ENCODE peak calls at places on chromosomes 7 and 10, in five cellular contexts. One of them, this sample, is unnamed.

GRCh38 chr7:40983106-40983505 is 719.8 kb downstream of the INHBA start:
- DNase-seq in cardiac muscle cell: no peak
- DNase-seq in stomach: no peak
- DNase-seq in MM.1S: no peak
- DNase-seq in adrenal gland: no peak
- DNase-seq in this sample: peak

GRCh38 chr10:125123363-125124113 is 36.8 kb downstream of the CTBP2 start:
- DNase-seq in cardiac muscle cell: no peak
- DNase-seq in adrenal gland: peak
- DNase-seq in stomach: peak
- DNase-seq in MM.1S: no peak
- DNase-seq in this sample: peak

GRCh38 chr7:123275036-123275753 is 75.4 kb upstream of the SLC13A1 start:
- DNase-seq in cardiac muscle cell: no peak
- DNase-seq in stomach: no peak
- DNase-seq in adrenal gland: no peak
- DNase-seq in MM.1S: no peak
- DNase-seq in this sample: peak

GRCh38 chr7:107946881-107947280 is 55.9 kb downstream of the DLD start:
- DNase-seq in MM.1S: no peak
- DNase-seq in cardiac muscle cell: no peak
- DNase-seq in stomach: no peak
- DNase-seq in adrenal gland: no peak
- DNase-seq in this sample: no peak

GRCh38 chr10:20897146-20897834 is at the start of gene NEBL:
- DNase-seq in stomach: no peak
- DNase-seq in MM.1S: no peak
- DNase-seq in adrenal gland: no peak
- DNase-seq in cardiac muscle cell: peak
- DNase-seq in this sample: peak

GRCh38 chr7:105838273-105839141 is 37.9 kb downstream of the ATXN7L1 start:
- DNase-seq in cardiac muscle cell: peak
- DNase-seq in adrenal gland: no peak
- DNase-seq in stomach: peak
- DNase-seq in MM.1S: no peak
- DNase-seq in this sample: peak

GRCh38 chr10:12237265-12238220 is 41.6 kb downstream of the CDC123 start:
- DNase-seq in MM.1S: no peak
- DNase-seq in adrenal gland: no peak
- DNase-seq in stomach: no peak
- DNase-seq in cardiac muscle cell: no peak
- DNase-seq in this sample: no peak

GRCh38 chr7:73703985-73704639 is 15.4 kb downstream of the STX1A start:
- DNase-seq in MM.1S: no peak
- DNase-seq in stomach: peak
- DNase-seq in adrenal gland: peak
- DNase-seq in cardiac muscle cell: peak
- DNase-seq in this sample: peak

GRCh38 chr10:15122477-15123030 is 25.4 kb downstream of the RPP38 start:
- DNase-seq in stomach: no peak
- DNase-seq in cardiac muscle cell: no peak
- DNase-seq in MM.1S: peak
- DNase-seq in adrenal gland: no peak
- DNase-seq in this sample: peak

GRCh38 chr7:95141755-95142154 is 182.6 kb downstream of the PON1 start:
- DNase-seq in adrenal gland: no peak
- DNase-seq in cardiac muscle cell: no peak
- DNase-seq in MM.1S: no peak
- DNase-seq in stomach: no peak
- DNase-seq in this sample: peak

GRCh38 chr10:108244443-108245228 is 1080.1 kb upstream of the SORCS1 start:
- DNase-seq in cardiac muscle cell: no peak
- DNase-seq in stomach: no peak
- DNase-seq in adrenal gland: no peak
- DNase-seq in MM.1S: no peak
- DNase-seq in this sample: no peak

GRCh38 chr7:73350311-73351068 is 22.5 kb downstream of the FKBP6 start:
- DNase-seq in adrenal gland: no peak
- DNase-seq in stomach: no peak
- DNase-seq in MM.1S: no peak
- DNase-seq in cardiac muscle cell: no peak
- DNase-seq in this sample: no peak

GRCh38 chr7:133434246-133434865 is 181.5 kb downstream of the EXOC4 start:
- DNase-seq in adrenal gland: no peak
- DNase-seq in MM.1S: peak
- DNase-seq in stomach: no peak
- DNase-seq in cardiac muscle cell: no peak
- DNase-seq in this sample: peak

GRCh38 chr7:142832452-142832851 is 22.4 kb upstream of the EPHB6 start:
- DNase-seq in cardiac muscle cell: no peak
- DNase-seq in stomach: no peak
- DNase-seq in adrenal gland: no peak
- DNase-seq in MM.1S: no peak
- DNase-seq in this sample: peak

GRCh38 chr10:3904419-3904975 is 119.5 kb upstream of the KLF6 start:
- DNase-seq in stomach: no peak
- DNase-seq in cardiac muscle cell: no peak
- DNase-seq in adrenal gland: no peak
- DNase-seq in MM.1S: no peak
- DNase-seq in this sample: no peak

GRCh38 chr10:128115356-128115755 is 10.9 kb downstream of the MKI67 start:
- DNase-seq in stomach: no peak
- DNase-seq in MM.1S: no peak
- DNase-seq in cardiac muscle cell: no peak
- DNase-seq in adrenal gland: no peak
- DNase-seq in this sample: no peak

GRCh38 chr7:116290740-116291139 is 80.4 kb downstream of the TES start:
- DNase-seq in cardiac muscle cell: no peak
- DNase-seq in adrenal gland: no peak
- DNase-seq in MM.1S: no peak
- DNase-seq in stomach: no peak
- DNase-seq in this sample: no peak

GRCh38 chr7:50584793-50585399 is 19.7 kb upstream of the DDC start:
- DNase-seq in cardiac muscle cell: no peak
- DNase-seq in adrenal gland: no peak
- DNase-seq in stomach: no peak
- DNase-seq in MM.1S: no peak
- DNase-seq in this sample: no peak

GRCh38 chr7:28407643-28408042 is 4.7 kb upstream of the CREB5 start:
- DNase-seq in cardiac muscle cell: no peak
- DNase-seq in adrenal gland: no peak
- DNase-seq in MM.1S: no peak
- DNase-seq in stomach: no peak
- DNase-seq in this sample: peak

GRCh38 chr10:132898391-132899053 is 43.8 kb downstream of the CFAP46 start:
- DNase-seq in adrenal gland: no peak
- DNase-seq in cardiac muscle cell: no peak
- DNase-seq in stomach: no peak
- DNase-seq in MM.1S: no peak
- DNase-seq in this sample: no peak

GRCh38 chr7:28448708-28449107 is 36.4 kb downstream of the CREB5 start:
- DNase-seq in adrenal gland: no peak
- DNase-seq in stomach: no peak
- DNase-seq in MM.1S: no peak
- DNase-seq in cardiac muscle cell: no peak
- DNase-seq in this sample: no peak

GRCh38 chr7:29807179-29807841 is 1.0 kb downstream of the WIPF3 start:
- DNase-seq in stomach: peak
- DNase-seq in cardiac muscle cell: peak
- DNase-seq in MM.1S: no peak
- DNase-seq in adrenal gland: peak
- DNase-seq in this sample: no peak

GRCh38 chr7:157129200-157129599 is 9.5 kb upstream of the UBE3C start:
- DNase-seq in cardiac muscle cell: no peak
- DNase-seq in stomach: no peak
- DNase-seq in MM.1S: no peak
- DNase-seq in adrenal gland: no peak
- DNase-seq in this sample: no peak

GRCh38 chr7:50962962-50963374 is 180.3 kb upstream of the GRB10 start:
- DNase-seq in adrenal gland: peak
- DNase-seq in stomach: peak
- DNase-seq in cardiac muscle cell: no peak
- DNase-seq in MM.1S: no peak
- DNase-seq in this sample: peak

GRCh38 chr10:93445097-93445960 is 36.8 kb downstream of the MYOF start:
- DNase-seq in stomach: peak
- DNase-seq in cardiac muscle cell: peak
- DNase-seq in adrenal gland: peak
- DNase-seq in MM.1S: no peak
- DNase-seq in this sample: peak

GRCh38 chr7:80330434-80330833 is 181.4 kb downstream of the GNAT3 start:
- DNase-seq in stomach: no peak
- DNase-seq in adrenal gland: no peak
- DNase-seq in cardiac muscle cell: no peak
- DNase-seq in MM.1S: no peak
- DNase-seq in this sample: peak

GRCh38 chr10:29865700-29866355 is 193.6 kb downstream of the JCAD start:
- DNase-seq in MM.1S: no peak
- DNase-seq in cardiac muscle cell: peak
- DNase-seq in stomach: no peak
- DNase-seq in adrenal gland: no peak
- DNase-seq in this sample: no peak

GRCh38 chr10:3761916-3762708 is 22.9 kb downstream of the KLF6 start:
- DNase-seq in MM.1S: no peak
- DNase-seq in adrenal gland: no peak
- DNase-seq in cardiac muscle cell: no peak
- DNase-seq in stomach: no peak
- DNase-seq in this sample: peak

GRCh38 chr7:82247814-82248433 is 195.7 kb downstream of the CACNA2D1 start:
- DNase-seq in MM.1S: peak
- DNase-seq in stomach: no peak
- DNase-seq in adrenal gland: no peak
- DNase-seq in cardiac muscle cell: no peak
- DNase-seq in this sample: no peak
- TF ChIP-seq CTCF in MM.1S: peak
- TF ChIP-seq CTCF in stomach: no peak
- TF ChIP-seq CTCF in adrenal gland: peak
- TF ChIP-seq CTCF in cardiac muscle cell: peak
- TF ChIP-seq CTCF in this sample: peak

GRCh38 chr10:49610735-49611165 is 640 bp downstream of the SLC18A3 start:
- DNase-seq in adrenal gland: no peak
- DNase-seq in cardiac muscle cell: peak
- DNase-seq in stomach: no peak
- DNase-seq in MM.1S: no peak
- DNase-seq in this sample: no peak
- H3K4me3 ChIP-seq in adrenal gland: no peak
- H3K4me3 ChIP-seq in cardiac muscle cell: peak
- H3K4me3 ChIP-seq in stomach: no peak
- H3K4me3 ChIP-seq in MM.1S: no peak
- H3K4me3 ChIP-seq in this sample: no peak

GRCh38 chr10:119348516-119349240 is 141.3 kb downstream of the GRK5 start:
- DNase-seq in MM.1S: no peak
- DNase-seq in stomach: no peak
- DNase-seq in cardiac muscle cell: no peak
- DNase-seq in adrenal gland: no peak
- DNase-seq in this sample: peak
- TF ChIP-seq CTCF in MM.1S: no peak
- TF ChIP-seq CTCF in stomach: no peak
- TF ChIP-seq CTCF in cardiac muscle cell: peak
- TF ChIP-seq CTCF in adrenal gland: peak
- TF ChIP-seq CTCF in this sample: peak

GRCh38 chr10:78129211-78129610 is 95.5 kb downstream of the RPS24 start:
- DNase-seq in MM.1S: no peak
- DNase-seq in cardiac muscle cell: no peak
- DNase-seq in adrenal gland: no peak
- DNase-seq in stomach: no peak
- DNase-seq in this sample: no peak

GRCh38 chr10:78121801-78122200 is 88.1 kb downstream of the RPS24 start:
- DNase-seq in stomach: no peak
- DNase-seq in MM.1S: no peak
- DNase-seq in adrenal gland: no peak
- DNase-seq in cardiac muscle cell: no peak
- DNase-seq in this sample: no peak

DNA sequence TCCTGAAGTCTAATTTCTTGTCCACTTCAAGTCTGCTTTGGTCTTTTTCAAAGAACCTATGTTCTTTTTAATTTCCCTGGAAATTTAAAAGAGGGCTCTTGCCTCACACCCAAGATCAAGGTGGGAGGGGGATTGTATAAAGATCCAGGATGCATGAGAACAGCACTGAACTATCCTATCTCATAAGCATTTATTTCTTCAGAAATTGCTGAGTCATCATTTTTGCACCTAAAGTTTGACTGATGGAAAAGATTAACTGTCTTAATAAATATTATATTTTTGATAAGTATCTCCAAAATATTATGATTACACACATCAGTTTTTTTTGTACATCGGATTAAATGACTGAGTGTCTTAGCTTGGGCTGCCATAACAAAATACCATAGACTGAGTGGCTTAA is 90.5 kb downstream of the RPS24 start:
- DNase-seq in cardiac muscle cell: no peak
- DNase-seq in MM.1S: no peak
- DNase-seq in adrenal gland: no peak
- DNase-seq in stomach: no peak
- DNase-seq in this sample: no peak
- H3K4me3 ChIP-seq in cardiac muscle cell: no peak
- H3K4me3 ChIP-seq in MM.1S: no peak
- H3K4me3 ChIP-seq in adrenal gland: no peak
- H3K4me3 ChIP-seq in stomach: no peak
- H3K4me3 ChIP-seq in this sample: no peak

GRCh38 chr7:121330053-121330833 is 1.4 kb downstream of the WNT16 start:
- DNase-seq in MM.1S: no peak
- DNase-seq in cardiac muscle cell: peak
- DNase-seq in stomach: no peak
- DNase-seq in adrenal gland: no peak
- DNase-seq in this sample: no peak
- TF ChIP-seq CTCF in MM.1S: no peak
- TF ChIP-seq CTCF in cardiac muscle cell: no peak
- TF ChIP-seq CTCF in stomach: no peak
- TF ChIP-seq CTCF in adrenal gland: no peak
- TF ChIP-seq CTCF in this sample: no peak

GRCh38 chr10:121853950-121854349 is 73.9 kb downstream of the ATE1 start:
- DNase-seq in adrenal gland: no peak
- DNase-seq in stomach: no peak
- DNase-seq in cardiac muscle cell: no peak
- DNase-seq in MM.1S: no peak
- DNase-seq in this sample: no peak
- H3K4me3 ChIP-seq in adrenal gland: no peak
- H3K4me3 ChIP-seq in stomach: no peak
- H3K4me3 ChIP-seq in cardiac muscle cell: no peak
- H3K4me3 ChIP-seq in MM.1S: no peak
- H3K4me3 ChIP-seq in this sample: no peak

GRCh38 chr10:118615888-118616287 is 20.4 kb upstream of the PRLHR start:
- DNase-seq in stomach: no peak
- DNase-seq in cardiac muscle cell: no peak
- DNase-seq in adrenal gland: no peak
- DNase-seq in MM.1S: no peak
- DNase-seq in this sample: no peak
- TF ChIP-seq CTCF in stomach: no peak
- TF ChIP-seq CTCF in cardiac muscle cell: no peak
- TF ChIP-seq CTCF in adrenal gland: peak
- TF ChIP-seq CTCF in MM.1S: no peak
- TF ChIP-seq CTCF in this sample: peak